ENCODE peak calls at places on chromosome 15, in four cellular contexts. S is tibial artery, W is OCI-LY7, F is epithelial cell of esophagus. T is an unnamed sample.

GRCh38 chr15:82040862-82041261 is 5.0 kb downstream of the MEX3B start:
- DNase-seq in S (no peak), W (no peak), F (no peak), T (no peak)

GRCh38 chr15:79811406-79812405 is 85.1 kb downstream of the MTHFS start:
- DNase-seq in S (peak), W (no peak), F (peak), T (peak)

GRCh38 chr15:72047020-72047419 is 70.9 kb downstream of the MYO9A start:
- DNase-seq in S (no peak), W (no peak), F (peak), T (peak)

GRCh38 chr15:59152694-59153450 is 47.9 kb downstream of the CCNB2 start:
- DNase-seq in S (no peak), W (no peak), F (no peak), T (no peak)

GRCh38 chr15:27598251-27599045 is 500.7 kb downstream of the OCA2 start:
- DNase-seq in S (no peak), W (no peak), F (no peak), T (no peak)

GRCh38 chr15:58432421-58432820 is 630 bp downstream of the LIPC start:
- DNase-seq in S (no peak), W (no peak), F (no peak), T (peak)

GRCh38 chr15:93127286-93127685 is 38.3 kb upstream of the RGMA start:
- DNase-seq in S (no peak), W (no peak), F (no peak), T (no peak)

GRCh38 chr15:50256188-50257041 is 9.1 kb downstream of the HDC start:
- DNase-seq in S (no peak), W (no peak), F (peak), T (peak)

GRCh38 chr15:40590635-40591105 is 3.4 kb upstream of the KNL1 start:
- DNase-seq in S (no peak), W (no peak), F (no peak), T (no peak)

GRCh38 chr15:74264081-74264501 is 28.0 kb downstream of the CCDC33 start:
- DNase-seq in S (no peak), W (no peak), F (no peak), T (no peak)

GRCh38 chr15:69666441-69666882 is 213.8 kb downstream of the RPLP1 start:
- DNase-seq in S (no peak), W (no peak), F (no peak), T (peak)

GRCh38 chr15:39685999-39686613 is 96.5 kb downstream of the FSIP1 start:
- DNase-seq in S (peak), W (peak), F (peak), T (peak)

GRCh38 chr15:51088585-51088984 is 6.1 kb downstream of the TNFAIP8L3 start:
- DNase-seq in S (no peak), W (no peak), F (no peak), T (no peak)

GRCh38 chr15:81106560-81106959 is 27.5 kb upstream of the CFAP161 start:
- DNase-seq in S (peak), W (peak), F (peak), T (peak)

GRCh38 chr15:55074431-55074830 is 122.3 kb downstream of the RSL24D1 start:
- DNase-seq in S (no peak), W (no peak), F (no peak), T (no peak)

GRCh38 chr15:41367418-41367817 is 34.7 kb downstream of the NUSAP1 start:
- DNase-seq in S (no peak), W (no peak), F (no peak), T (no peak)

GRCh38 chr15:62390793-62391543 is 225.9 kb upstream of the C2CD4B start:
- DNase-seq in S (peak), W (peak), F (peak), T (peak)

GRCh38 chr15:35393403-35393802 is 152.6 kb downstream of the DPH6 start:
- DNase-seq in S (no peak), W (no peak), F (no peak), T (peak)

GRCh38 chr15:60338810-60339209 is 59.0 kb downstream of the ANXA2 start:
- DNase-seq in S (no peak), W (no peak), F (peak), T (no peak)

GRCh38 chr15:31308185-31308639 is 18.4 kb upstream of the KLF13 start:
- DNase-seq in S (no peak), W (peak), F (no peak), T (no peak)

GRCh38 chr15:48796930-48797329 is 13.9 kb downstream of the CEP152 start:
- DNase-seq in S (no peak), W (no peak), F (peak), T (peak)

GRCh38 chr15:29094711-29095110 is 174.9 kb downstream of the NSMCE3 start:
- DNase-seq in S (peak), W (no peak), F (peak), T (no peak)

GRCh38 chr15:75840659-75841058 is 2.6 kb upstream of the UBE2Q2 start:
- DNase-seq in S (peak), W (no peak), F (peak), T (peak)

GRCh38 chr15:26235148-26235769 is 372.1 kb upstream of the ATP10A start:
- DNase-seq in S (no peak), W (no peak), F (no peak), T (no peak)

GRCh38 chr15:62365795-62366442 is 200.8 kb upstream of the C2CD4B start:
- DNase-seq in S (no peak), W (no peak), F (peak), T (no peak)

GRCh38 chr15:69624816-69625215 is 172.2 kb downstream of the RPLP1 start:
- DNase-seq in S (no peak), W (no peak), F (no peak), T (no peak)

GRCh38 chr15:69537085-69537484 is 84.5 kb downstream of the RPLP1 start:
- DNase-seq in S (no peak), W (no peak), F (no peak), T (no peak)

GRCh38 chr15:58517682-58518525 is 86.1 kb downstream of the LIPC start:
- DNase-seq in S (no peak), W (peak), F (no peak), T (no peak)

GRCh38 chr15:80367094-80367493 is 37.1 kb upstream of the ARNT2 start:
- DNase-seq in S (no peak), W (peak), F (no peak), T (no peak)

GRCh38 chr15:36363335-36363734 is 216.1 kb upstream of the CDIN1 start:
- DNase-seq in S (no peak), W (no peak), F (peak), T (peak)

GRCh38 chr15:71342658-71343057 is 227.4 kb downstream of the THSD4 start:
- DNase-seq in S (no peak), W (no peak), F (no peak), T (no peak)

GRCh38 chr15:44584162-44584749 is 47.3 kb downstream of the EIF3J start:
- DNase-seq in S (no peak), W (peak), F (peak), T (peak)

GRCh38 chr15:80562033-80562432 is 133.1 kb upstream of the ABHD17C start:
- DNase-seq in S (peak), W (no peak), F (no peak), T (peak)

GRCh38 chr15:43093026-43093425 is 12.8 kb downstream of the UBR1 start:
- DNase-seq in S (no peak), W (no peak), F (no peak), T (peak)

GRCh38 chr15:66603301-66604179 is 37.7 kb upstream of the LCTL start:
- DNase-seq in S (peak), W (peak), F (peak), T (peak)
- TF ChIP-seq CTCF in S (peak), W (peak), F (peak), T (peak)

DNA sequence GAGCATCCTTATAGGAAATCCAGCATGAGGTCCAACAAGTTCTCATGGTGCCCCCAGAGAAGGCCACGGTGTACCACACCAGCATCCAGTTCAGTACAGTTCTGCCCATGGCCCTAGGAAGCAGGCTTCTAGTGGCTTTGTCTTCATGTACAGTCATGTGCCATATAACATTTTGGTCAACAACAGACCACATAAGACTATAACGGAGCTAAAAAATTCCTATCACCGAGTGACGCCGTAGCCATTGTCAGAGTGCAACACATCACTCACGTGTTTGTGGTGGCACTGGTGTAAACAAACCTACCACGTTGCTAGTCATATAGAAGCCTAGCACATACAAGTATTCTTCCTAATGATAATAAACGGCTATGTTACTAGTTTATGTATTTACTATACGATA is 209.0 kb downstream of the ARRDC4 start:
- DNase-seq in S (no peak), W (no peak), F (no peak), T (no peak)
- TF ChIP-seq CTCF in S (no peak), W (no peak), F (no peak), T (no peak)

DNA sequence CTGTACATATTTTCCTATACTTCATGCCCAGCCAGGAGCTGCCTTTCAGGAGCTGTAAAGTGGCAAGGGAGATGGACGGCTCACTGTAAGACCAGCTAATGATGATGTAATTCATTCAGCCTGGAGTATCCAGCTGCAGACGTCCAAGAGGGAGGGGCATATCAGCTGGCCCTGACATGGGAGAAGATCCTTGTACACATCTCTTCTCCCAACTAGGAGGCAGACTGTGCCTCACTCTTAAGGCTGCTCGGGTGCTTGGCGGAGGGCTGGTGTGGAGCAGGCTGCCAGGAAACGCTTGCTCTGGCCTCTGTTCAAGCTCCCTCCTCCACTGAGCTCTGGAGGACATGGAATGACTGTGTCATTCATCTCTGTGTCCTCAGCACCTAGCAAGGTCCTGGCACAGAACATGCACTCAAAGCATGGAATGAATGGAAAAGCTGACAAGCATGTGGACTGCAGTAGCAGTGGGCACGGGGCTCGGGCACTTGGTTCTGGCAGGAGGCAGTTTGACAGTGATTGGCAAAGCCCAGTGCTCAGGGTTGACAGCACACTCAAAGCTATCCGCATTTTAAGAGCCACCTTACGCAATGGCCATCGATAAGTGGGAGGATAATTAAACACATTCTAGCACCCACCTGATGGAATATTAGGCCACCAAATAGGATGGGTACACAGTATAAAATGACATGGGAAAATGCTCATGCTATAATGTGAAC is 72.4 kb downstream of the TBC1D2B start:
- DNase-seq in S (peak), W (no peak), F (peak), T (peak)
- TF ChIP-seq CTCF in S (no peak), W (no peak), F (no peak), T (peak)

DNA sequence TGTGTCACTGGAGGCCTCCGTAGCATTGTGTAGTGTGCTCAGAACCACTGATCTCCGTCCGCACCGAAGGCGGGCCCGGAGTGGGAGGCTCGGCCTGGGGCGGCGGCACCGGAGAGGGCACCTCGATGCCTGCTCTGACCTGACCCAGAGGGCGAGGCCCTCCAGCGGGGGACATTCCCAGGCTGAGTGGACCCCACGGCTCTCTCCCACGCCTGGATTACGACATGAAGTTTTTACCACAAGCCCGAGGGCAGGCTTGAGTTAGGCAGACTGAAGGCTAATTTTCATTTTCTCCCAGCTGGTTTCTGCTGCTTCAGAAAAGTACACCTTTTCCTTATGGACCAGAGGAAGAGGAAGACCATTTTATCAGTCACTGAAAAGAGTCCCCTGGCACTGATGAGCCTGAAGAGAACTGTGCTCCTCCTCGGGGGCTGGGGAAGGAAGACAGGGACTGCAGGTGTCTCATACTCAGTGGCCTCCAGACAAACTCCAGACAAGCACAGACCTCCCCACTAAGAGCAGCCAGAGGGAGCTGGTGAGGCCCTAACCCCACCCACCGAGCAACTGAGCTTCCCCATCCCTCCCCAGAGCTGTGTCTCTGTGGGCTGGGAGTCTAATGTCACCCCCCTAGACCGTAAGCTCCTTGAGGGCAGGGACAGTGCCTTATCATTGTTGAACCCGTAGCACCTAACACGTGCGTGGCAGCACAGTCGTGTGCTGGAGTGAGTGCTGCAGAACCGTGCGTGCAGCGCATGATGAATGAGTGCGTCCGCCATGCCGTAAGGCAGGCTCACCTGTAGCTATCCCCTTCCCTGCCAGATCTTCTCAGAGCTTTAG is 74.5 kb upstream of the BLM start:
- DNase-seq in S (no peak), W (peak), F (no peak), T (no peak)
- TF ChIP-seq CTCF in S (no peak), W (peak), F (no peak), T (peak)

GRCh38 chr15:83111149-83111548 is 3.7 kb downstream of the TM6SF1 start:
- DNase-seq in S (no peak), W (no peak), F (no peak), T (no peak)
- TF ChIP-seq CTCF in S (no peak), W (no peak), F (no peak), T (no peak)

GRCh38 chr15:47708595-47708994 is 8.7 kb upstream of the SEMA6D start:
- DNase-seq in S (no peak), W (no peak), F (no peak), T (no peak)

GRCh38 chr15:47715402-47715801 is 1.9 kb upstream of the SEMA6D start:
- DNase-seq in S (no peak), W (no peak), F (no peak), T (no peak)

GRCh38 chr15:47708116-47708515 is 9.2 kb upstream of the SEMA6D start:
- DNase-seq in S (no peak), W (no peak), F (no peak), T (no peak)

GRCh38 chr15:47715856-47716445 is 1.4 kb upstream of the SEMA6D start:
- DNase-seq in S (peak), W (no peak), F (no peak), T (peak)

DNA sequence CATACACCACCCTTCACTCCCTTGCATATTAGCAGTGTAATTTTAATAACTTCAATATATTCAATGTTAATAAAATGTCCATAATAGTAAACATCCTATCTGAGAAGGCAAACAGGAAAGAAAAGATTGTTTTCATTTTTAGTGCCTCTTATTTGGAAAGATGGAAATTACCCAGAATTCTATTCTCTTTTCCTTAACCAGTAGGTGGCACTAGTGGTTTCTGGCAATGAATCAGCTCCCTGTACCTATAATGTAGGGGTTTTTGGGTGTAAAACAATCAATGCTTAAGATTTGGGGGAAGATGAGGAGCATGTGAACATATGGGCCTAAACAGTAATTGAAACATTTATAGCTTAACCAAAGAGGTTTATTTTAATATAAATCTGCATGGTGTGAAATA is 5.7 kb upstream of the SEMA6D start:
- DNase-seq in S (no peak), W (peak), F (peak), T (peak)
- TF ChIP-seq CTCF in S (peak), W (peak), F (peak), T (peak)

DNA sequence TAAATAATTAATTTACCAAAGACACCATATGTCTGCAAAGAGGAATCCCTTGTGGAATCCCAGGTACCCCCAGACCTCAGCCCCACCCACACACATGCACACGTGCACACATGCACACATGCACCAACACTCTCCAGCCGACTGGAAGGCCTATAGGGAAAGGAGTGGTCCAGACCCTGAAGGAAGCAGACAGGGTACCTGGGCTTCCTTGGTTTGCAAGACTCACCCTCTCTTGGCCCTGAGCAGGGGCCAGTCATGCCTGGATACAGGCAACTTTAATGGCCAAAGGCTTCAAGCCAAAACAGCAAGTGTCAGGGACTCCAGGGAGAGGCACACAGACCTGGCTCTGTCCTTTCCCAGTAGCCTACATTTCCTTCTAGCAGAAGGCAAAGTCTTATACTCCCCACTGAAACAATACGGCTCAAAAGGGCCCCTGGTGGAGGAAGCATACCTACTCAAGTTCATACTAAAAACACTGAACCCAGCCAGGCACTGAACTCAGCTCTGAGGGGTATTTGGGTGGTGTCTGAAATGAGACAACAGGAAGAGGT is 8.8 kb downstream of the MFGE8 start:
- DNase-seq in S (no peak), W (no peak), F (no peak), T (no peak)
- TF ChIP-seq CTCF in S (no peak), W (no peak), F (no peak), T (no peak)

DNA sequence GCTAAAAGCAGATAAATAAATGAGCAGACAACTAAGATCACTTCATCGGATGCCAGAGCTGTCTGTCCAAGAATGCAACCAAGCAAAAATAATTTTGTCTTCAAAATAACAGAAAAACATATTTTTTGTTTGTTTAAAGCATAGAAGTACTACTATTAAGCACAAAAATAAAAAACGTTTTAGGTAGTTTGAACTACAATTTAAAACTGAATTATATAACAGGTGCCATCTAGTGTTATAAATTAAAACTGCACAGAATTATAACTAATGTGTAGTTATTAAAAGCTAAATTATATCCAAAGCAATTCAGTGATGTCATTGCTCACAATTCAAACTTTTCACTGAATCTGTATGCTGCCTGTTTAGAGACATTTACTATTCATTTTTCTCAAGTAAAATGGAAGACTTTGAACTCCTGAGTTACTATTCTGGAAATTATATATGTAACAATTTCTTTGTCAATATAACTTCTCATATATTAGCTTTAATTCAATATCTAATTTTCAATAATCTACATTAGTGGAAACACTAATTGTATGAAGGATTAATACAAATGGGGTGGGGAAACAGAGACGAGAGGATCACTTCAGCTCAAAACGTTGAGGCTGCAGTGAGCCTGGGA is 29.5 kb downstream of the LINS1 start:
- DNase-seq in S (no peak), W (peak), F (peak), T (peak)
- TF ChIP-seq CTCF in S (peak), W (peak), F (peak), T (peak)

GRCh38 chr15:92098869-92099268 is 245.4 kb downstream of the SLCO3A1 start:
- DNase-seq in S (no peak), W (no peak), F (no peak), T (peak)
- TF ChIP-seq CTCF in S (no peak), W (no peak), F (no peak), T (peak)